ENCODE peak calls at places on chromosome 6, in ten cellular contexts. One of them, this sample, is unnamed.

GRCh38 chr6:139722540-139722939 is 348.1 kb upstream of the CITED2 start:
- DNase-seq in endodermal cell: no peak
- DNase-seq in H9: no peak
- DNase-seq in fibroblast of mammary gland: no peak
- DNase-seq in cardiac fibroblast: peak
- DNase-seq in ovary: no peak
- DNase-seq in mesothelial cell of epicardium: no peak
- DNase-seq in left lung: no peak
- DNase-seq in breast epithelium: no peak
- DNase-seq in AG04449: no peak
- DNase-seq in this sample: no peak

GRCh38 chr6:4114123-4114522 is 21.3 kb downstream of the ECI2 start:
- DNase-seq in endodermal cell: no peak
- DNase-seq in H9: no peak
- DNase-seq in fibroblast of mammary gland: peak
- DNase-seq in cardiac fibroblast: peak
- DNase-seq in ovary: no peak
- DNase-seq in mesothelial cell of epicardium: no peak
- DNase-seq in left lung: no peak
- DNase-seq in breast epithelium: no peak
- DNase-seq in AG04449: no peak
- DNase-seq in this sample: no peak

GRCh38 chr6:134979142-134979541 is 29.2 kb upstream of the ALDH8A1 start:
- DNase-seq in endodermal cell: no peak
- DNase-seq in H9: no peak
- DNase-seq in fibroblast of mammary gland: no peak
- DNase-seq in cardiac fibroblast: no peak
- DNase-seq in ovary: no peak
- DNase-seq in mesothelial cell of epicardium: no peak
- DNase-seq in left lung: no peak
- DNase-seq in breast epithelium: no peak
- DNase-seq in AG04449: no peak
- DNase-seq in this sample: no peak

GRCh38 chr6:52595000-52595795 is 18.3 kb upstream of the TRAM2 start:
- DNase-seq in endodermal cell: peak
- DNase-seq in H9: peak
- DNase-seq in fibroblast of mammary gland: peak
- DNase-seq in cardiac fibroblast: peak
- DNase-seq in ovary: peak
- DNase-seq in mesothelial cell of epicardium: no peak
- DNase-seq in left lung: peak
- DNase-seq in breast epithelium: no peak
- DNase-seq in AG04449: peak
- DNase-seq in this sample: no peak

GRCh38 chr6:161694995-161695394 is 421.1 kb upstream of the AGPAT4 start:
- DNase-seq in endodermal cell: peak
- DNase-seq in H9: peak
- DNase-seq in fibroblast of mammary gland: peak
- DNase-seq in cardiac fibroblast: peak
- DNase-seq in ovary: no peak
- DNase-seq in mesothelial cell of epicardium: no peak
- DNase-seq in left lung: no peak
- DNase-seq in breast epithelium: no peak
- DNase-seq in AG04449: no peak
- DNase-seq in this sample: no peak

GRCh38 chr6:134910596-134910935 is 39.3 kb downstream of the ALDH8A1 start:
- DNase-seq in endodermal cell: no peak
- DNase-seq in H9: no peak
- DNase-seq in fibroblast of mammary gland: no peak
- DNase-seq in cardiac fibroblast: no peak
- DNase-seq in ovary: no peak
- DNase-seq in mesothelial cell of epicardium: no peak
- DNase-seq in left lung: no peak
- DNase-seq in breast epithelium: no peak
- DNase-seq in AG04449: no peak
- DNase-seq in this sample: no peak

GRCh38 chr6:52513896-52514295 is 63.0 kb downstream of the TRAM2 start:
- DNase-seq in endodermal cell: no peak
- DNase-seq in H9: no peak
- DNase-seq in fibroblast of mammary gland: no peak
- DNase-seq in cardiac fibroblast: no peak
- DNase-seq in ovary: no peak
- DNase-seq in mesothelial cell of epicardium: no peak
- DNase-seq in left lung: no peak
- DNase-seq in breast epithelium: no peak
- DNase-seq in AG04449: no peak
- DNase-seq in this sample: no peak

GRCh38 chr6:130853555-130854183 is 26.5 kb downstream of the SMLR1 start:
- DNase-seq in endodermal cell: no peak
- DNase-seq in H9: no peak
- DNase-seq in fibroblast of mammary gland: peak
- DNase-seq in cardiac fibroblast: peak
- DNase-seq in ovary: no peak
- DNase-seq in mesothelial cell of epicardium: no peak
- DNase-seq in left lung: no peak
- DNase-seq in breast epithelium: no peak
- DNase-seq in AG04449: no peak
- DNase-seq in this sample: no peak

GRCh38 chr6:130655586-130655985 is 171.6 kb upstream of the SMLR1 start:
- DNase-seq in endodermal cell: no peak
- DNase-seq in H9: no peak
- DNase-seq in fibroblast of mammary gland: no peak
- DNase-seq in cardiac fibroblast: no peak
- DNase-seq in ovary: no peak
- DNase-seq in mesothelial cell of epicardium: no peak
- DNase-seq in left lung: no peak
- DNase-seq in breast epithelium: no peak
- DNase-seq in AG04449: peak
- DNase-seq in this sample: no peak

GRCh38 chr6:15176816-15177215 is 69.1 kb upstream of the JARID2 start:
- DNase-seq in endodermal cell: no peak
- DNase-seq in H9: no peak
- DNase-seq in fibroblast of mammary gland: no peak
- DNase-seq in cardiac fibroblast: no peak
- DNase-seq in ovary: no peak
- DNase-seq in mesothelial cell of epicardium: no peak
- DNase-seq in left lung: no peak
- DNase-seq in breast epithelium: no peak
- DNase-seq in AG04449: no peak
- DNase-seq in this sample: no peak

DNA sequence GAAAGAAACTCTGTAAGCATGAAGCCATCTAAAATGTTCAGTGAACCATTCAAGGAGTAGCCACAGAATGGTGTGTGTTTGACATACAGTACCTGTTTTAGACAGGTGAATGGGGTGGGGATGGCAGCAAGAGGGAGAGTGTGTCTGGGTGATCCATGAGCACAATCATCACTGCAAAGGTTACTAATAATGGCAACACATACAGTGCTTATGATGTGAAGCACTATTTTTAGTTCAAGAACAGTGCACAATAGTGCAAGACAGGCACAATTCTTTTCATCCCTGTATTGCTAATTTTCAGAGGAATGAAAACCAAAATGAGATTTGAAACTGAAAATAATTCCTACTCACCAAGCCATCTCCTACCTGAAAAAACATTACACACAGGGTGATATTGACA is 14.1 kb downstream of the BEND3 start:
- DNase-seq in endodermal cell: no peak
- DNase-seq in H9: no peak
- DNase-seq in fibroblast of mammary gland: no peak
- DNase-seq in cardiac fibroblast: no peak
- DNase-seq in ovary: no peak
- DNase-seq in mesothelial cell of epicardium: no peak
- DNase-seq in left lung: no peak
- DNase-seq in breast epithelium: no peak
- DNase-seq in AG04449: no peak
- DNase-seq in this sample: no peak
- TF ChIP-seq CTCF in endodermal cell: no peak
- TF ChIP-seq CTCF in H9: no peak
- TF ChIP-seq CTCF in fibroblast of mammary gland: no peak
- TF ChIP-seq CTCF in cardiac fibroblast: no peak
- TF ChIP-seq CTCF in ovary: no peak
- TF ChIP-seq CTCF in mesothelial cell of epicardium: no peak
- TF ChIP-seq CTCF in left lung: no peak
- TF ChIP-seq CTCF in breast epithelium: no peak
- TF ChIP-seq CTCF in AG04449: no peak
- TF ChIP-seq CTCF in this sample: no peak

GRCh38 chr6:7086488-7086887 is 21.3 kb upstream of the RREB1 start:
- DNase-seq in endodermal cell: no peak
- DNase-seq in H9: no peak
- DNase-seq in fibroblast of mammary gland: peak
- DNase-seq in cardiac fibroblast: peak
- DNase-seq in ovary: peak
- DNase-seq in mesothelial cell of epicardium: no peak
- DNase-seq in left lung: peak
- DNase-seq in breast epithelium: no peak
- DNase-seq in AG04449: no peak
- DNase-seq in this sample: peak
- TF ChIP-seq CTCF in endodermal cell: no peak
- TF ChIP-seq CTCF in H9: no peak
- TF ChIP-seq CTCF in fibroblast of mammary gland: peak
- TF ChIP-seq CTCF in cardiac fibroblast: no peak
- TF ChIP-seq CTCF in ovary: no peak
- TF ChIP-seq CTCF in mesothelial cell of epicardium: no peak
- TF ChIP-seq CTCF in left lung: no peak
- TF ChIP-seq CTCF in breast epithelium: no peak
- TF ChIP-seq CTCF in AG04449: peak
- TF ChIP-seq CTCF in this sample: no peak

GRCh38 chr6:141594874-141595273 is 537.9 kb upstream of the GJE1 start:
- DNase-seq in endodermal cell: no peak
- DNase-seq in H9: no peak
- DNase-seq in fibroblast of mammary gland: no peak
- DNase-seq in cardiac fibroblast: no peak
- DNase-seq in ovary: no peak
- DNase-seq in mesothelial cell of epicardium: no peak
- DNase-seq in left lung: no peak
- DNase-seq in breast epithelium: no peak
- DNase-seq in AG04449: no peak
- DNase-seq in this sample: no peak
- TF ChIP-seq CTCF in endodermal cell: peak
- TF ChIP-seq CTCF in H9: no peak
- TF ChIP-seq CTCF in fibroblast of mammary gland: peak
- TF ChIP-seq CTCF in cardiac fibroblast: peak
- TF ChIP-seq CTCF in ovary: no peak
- TF ChIP-seq CTCF in mesothelial cell of epicardium: no peak
- TF ChIP-seq CTCF in left lung: no peak
- TF ChIP-seq CTCF in breast epithelium: no peak
- TF ChIP-seq CTCF in AG04449: no peak
- TF ChIP-seq CTCF in this sample: no peak

DNA sequence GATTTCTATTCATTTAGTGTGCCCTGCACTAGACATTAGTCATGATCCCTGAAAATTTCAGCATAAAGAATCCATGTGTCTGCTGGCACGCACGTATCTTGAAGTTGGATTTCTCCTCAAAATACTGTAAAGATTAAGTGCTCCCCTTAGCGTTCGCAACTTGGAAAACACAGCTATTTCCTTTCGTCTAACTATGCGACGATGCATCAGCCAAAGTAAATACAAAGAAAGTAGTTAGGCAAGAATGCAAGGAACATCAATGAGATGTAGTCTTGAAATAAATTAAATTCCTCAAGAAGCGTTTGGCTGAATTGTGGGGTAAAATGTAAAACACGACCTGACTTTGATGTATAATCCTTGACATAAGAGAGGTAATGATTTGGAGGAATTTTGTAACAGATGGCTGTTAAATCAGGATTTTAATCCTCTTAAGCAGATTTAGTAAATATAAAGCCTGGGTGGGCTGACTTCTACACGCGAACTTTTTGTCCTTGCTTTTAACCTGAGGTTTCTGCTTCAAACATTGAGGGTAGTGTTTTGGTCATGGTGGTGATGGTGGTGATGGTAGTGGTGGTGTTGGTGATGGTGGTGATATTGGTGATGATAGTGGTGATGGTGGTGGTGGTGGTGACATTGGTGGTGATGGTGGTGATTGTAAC is 88.2 kb downstream of the FOXF2 start:
- DNase-seq in endodermal cell: peak
- DNase-seq in H9: no peak
- DNase-seq in fibroblast of mammary gland: peak
- DNase-seq in cardiac fibroblast: peak
- DNase-seq in ovary: no peak
- DNase-seq in mesothelial cell of epicardium: no peak
- DNase-seq in left lung: no peak
- DNase-seq in breast epithelium: no peak
- DNase-seq in AG04449: no peak
- DNase-seq in this sample: no peak
- TF ChIP-seq CTCF in endodermal cell: no peak
- TF ChIP-seq CTCF in H9: no peak
- TF ChIP-seq CTCF in fibroblast of mammary gland: peak
- TF ChIP-seq CTCF in cardiac fibroblast: no peak
- TF ChIP-seq CTCF in ovary: no peak
- TF ChIP-seq CTCF in mesothelial cell of epicardium: no peak
- TF ChIP-seq CTCF in left lung: no peak
- TF ChIP-seq CTCF in breast epithelium: no peak
- TF ChIP-seq CTCF in AG04449: no peak
- TF ChIP-seq CTCF in this sample: no peak

GRCh38 chr6:36678488-36679042 is at the start of gene CDKN1A:
- DNase-seq in endodermal cell: peak
- DNase-seq in H9: peak
- DNase-seq in fibroblast of mammary gland: peak
- DNase-seq in cardiac fibroblast: peak
- DNase-seq in ovary: peak
- DNase-seq in mesothelial cell of epicardium: peak
- DNase-seq in left lung: peak
- DNase-seq in breast epithelium: peak
- DNase-seq in AG04449: no peak
- DNase-seq in this sample: peak
- TF ChIP-seq CTCF in endodermal cell: no peak
- TF ChIP-seq CTCF in H9: no peak
- TF ChIP-seq CTCF in fibroblast of mammary gland: no peak
- TF ChIP-seq CTCF in cardiac fibroblast: no peak
- TF ChIP-seq CTCF in ovary: peak
- TF ChIP-seq CTCF in mesothelial cell of epicardium: no peak
- TF ChIP-seq CTCF in left lung: no peak
- TF ChIP-seq CTCF in breast epithelium: no peak
- TF ChIP-seq CTCF in AG04449: no peak
- TF ChIP-seq CTCF in this sample: no peak

GRCh38 chr6:101486124-101486523 is 92.6 kb downstream of the GRIK2 start:
- DNase-seq in endodermal cell: no peak
- DNase-seq in H9: no peak
- DNase-seq in fibroblast of mammary gland: no peak
- DNase-seq in cardiac fibroblast: no peak
- DNase-seq in ovary: no peak
- DNase-seq in mesothelial cell of epicardium: no peak
- DNase-seq in left lung: no peak
- DNase-seq in breast epithelium: no peak
- DNase-seq in AG04449: no peak
- DNase-seq in this sample: no peak
- TF ChIP-seq CTCF in endodermal cell: no peak
- TF ChIP-seq CTCF in H9: no peak
- TF ChIP-seq CTCF in fibroblast of mammary gland: no peak
- TF ChIP-seq CTCF in cardiac fibroblast: no peak
- TF ChIP-seq CTCF in ovary: no peak
- TF ChIP-seq CTCF in mesothelial cell of epicardium: no peak
- TF ChIP-seq CTCF in left lung: no peak
- TF ChIP-seq CTCF in breast epithelium: no peak
- TF ChIP-seq CTCF in AG04449: no peak
- TF ChIP-seq CTCF in this sample: no peak

This sample was measured in activated B cell treated with CpG ODN at 0.5 μM for 24 hours.